ENCODE peak calls at places on chromosomes 16 and 17, in nine cellular contexts. C is breast epithelium, I is body of pancreas, J is Peyer's patch, U is heart left ventricle, G is uterus, Q is tibial nerve, F is IMR-90, P is adrenal gland. N is an unnamed sample. For H3K27me3, the result is how much of the 10 kb centered on the place peaks cover.

GRCh38 chr17:27430882-27431491 is 25.3 kb upstream of the KSR1 start:
- DNase-seq in C (no peak), I (peak), J (no peak), U (no peak), G (no peak), Q (no peak), F (peak), P (peak), N (no peak)

GRCh38 chr17:39461113-39461910 is at the start of gene CDK12:
- DNase-seq in C (peak), I (peak), J (peak), U (peak), G (peak), Q (peak), F (peak), P (peak), N (peak)

GRCh38 chr16:47732806-47733150 is 271.6 kb downstream of the PHKB start:
- DNase-seq in C (no peak), I (no peak), J (no peak), U (no peak), G (no peak), Q (no peak), F (peak), P (no peak), N (no peak)

GRCh38 chr16:67451704-67452435 is 20.9 kb downstream of the HSD11B2 start:
- DNase-seq in C (no peak), I (peak), J (no peak), U (no peak), G (no peak), Q (no peak), F (no peak), P (no peak), N (no peak)

GRCh38 chr17:7651959-7652658 is 1.4 kb downstream of the ATP1B2 start:
- DNase-seq in C (no peak), I (no peak), J (no peak), U (no peak), G (no peak), Q (no peak), F (no peak), P (no peak), N (no peak)

GRCh38 chr16:15874745-15875314 is 13.6 kb downstream of the CEP20 start:
- DNase-seq in C (peak), I (peak), J (no peak), U (no peak), G (peak), Q (peak), F (peak), P (peak), N (no peak)

GRCh38 chr17:49114703-49115102 is 17.9 kb upstream of the B4GALNT2 start:
- DNase-seq in C (no peak), I (no peak), J (no peak), U (no peak), G (no peak), Q (no peak), F (no peak), P (no peak), N (no peak)

GRCh38 chr17:3893720-3894116 is 865 bp upstream of the CAMKK1 start:
- DNase-seq in C (no peak), I (no peak), J (no peak), U (no peak), G (no peak), Q (no peak), F (no peak), P (no peak), N (no peak)

GRCh38 chr16:75273054-75273925 is 21.9 kb upstream of the BCAR1 start:
- DNase-seq in C (no peak), I (no peak), J (no peak), U (no peak), G (no peak), Q (no peak), F (peak), P (no peak), N (no peak)

GRCh38 chr16:30721606-30722005 is 22.6 kb downstream of the SRCAP start:
- DNase-seq in C (no peak), I (no peak), J (no peak), U (no peak), G (no peak), Q (no peak), F (peak), P (no peak), N (no peak)

GRCh38 chr16:57507414-57508083 is 21.3 kb upstream of the DOK4 start:
- DNase-seq in C (no peak), I (no peak), J (no peak), U (peak), G (no peak), Q (no peak), F (no peak), P (no peak), N (no peak)

GRCh38 chr17:11601661-11602060 is 3.4 kb downstream of the DNAH9 start:
- DNase-seq in C (no peak), I (no peak), J (no peak), U (no peak), G (no peak), Q (no peak), F (no peak), P (no peak), N (no peak)

GRCh38 chr17:47797797-47798196 is 23.8 kb downstream of the OSBPL7 start:
- DNase-seq in C (no peak), I (no peak), J (no peak), U (no peak), G (no peak), Q (no peak), F (no peak), P (no peak), N (no peak)

GRCh38 chr17:82875418-82875856 is 35.6 kb upstream of the ZNF750 start:
- DNase-seq in C (peak), I (no peak), J (no peak), U (no peak), G (no peak), Q (no peak), F (no peak), P (no peak), N (peak)

GRCh38 chr17:56009795-56010715 is 143.2 kb upstream of the ANKFN1 start:
- DNase-seq in C (no peak), I (no peak), J (no peak), U (no peak), G (no peak), Q (no peak), F (peak), P (no peak), N (no peak)

GRCh38 chr17:34826332-34826731 is 134.9 kb downstream of the CCT6B start:
- DNase-seq in C (no peak), I (no peak), J (no peak), U (no peak), G (no peak), Q (no peak), F (no peak), P (no peak), N (no peak)

GRCh38 chr16:17313085-17313611 is 157.6 kb downstream of the XYLT1 start:
- DNase-seq in C (peak), I (peak), J (no peak), U (peak), G (peak), Q (peak), F (peak), P (peak), N (no peak)

GRCh38 chr17:74776990-74777389 is 845 bp upstream of the NAT9 start:
- DNase-seq in C (no peak), I (no peak), J (no peak), U (no peak), G (no peak), Q (no peak), F (no peak), P (no peak), N (no peak)

GRCh38 chr17:27323538-27324212 is 29.8 kb downstream of the WSB1 start:
- DNase-seq in C (peak), I (peak), J (no peak), U (peak), G (peak), Q (peak), F (peak), P (peak), N (peak)

GRCh38 chr16:53457670-53458069 is 23.4 kb downstream of the RBL2 start:
- DNase-seq in C (no peak), I (no peak), J (peak), U (no peak), G (no peak), Q (no peak), F (no peak), P (no peak), N (no peak)

GRCh38 chr16:48498761-48499600 is 111.0 kb downstream of the N4BP1 start:
- DNase-seq in C (peak), I (peak), J (no peak), U (no peak), G (peak), Q (peak), F (peak), P (peak), N (no peak)

GRCh38 chr16:24540575-24541240 is 1.3 kb downstream of the RBBP6 start:
- DNase-seq in C (no peak), I (no peak), J (no peak), U (no peak), G (no peak), Q (no peak), F (peak), P (no peak), N (no peak)

GRCh38 chr17:37770631-37771518 is 26.0 kb upstream of the HNF1B start:
- DNase-seq in C (no peak), I (peak), J (no peak), U (no peak), G (no peak), Q (no peak), F (peak), P (peak), N (no peak)

GRCh38 chr16:71408536-71408935 is 33.3 kb downstream of the TLE7 start:
- DNase-seq in C (no peak), I (no peak), J (no peak), U (no peak), G (no peak), Q (no peak), F (no peak), P (no peak), N (no peak)

GRCh38 chr17:40490289-40490853 is 11.1 kb downstream of the TNS4 start:
- DNase-seq in C (peak), I (peak), J (no peak), U (peak), G (peak), Q (peak), F (peak), P (no peak), N (peak)

GRCh38 chr17:7587831-7588230 is 2.1 kb downstream of the SOX15 start:
- DNase-seq in C (no peak), I (no peak), J (no peak), U (no peak), G (peak), Q (no peak), F (no peak), P (no peak), N (no peak)

GRCh38 chr16:89417352-89417751 is 73.0 kb downstream of the ANKRD11 start:
- DNase-seq in C (no peak), I (peak), J (no peak), U (peak), G (no peak), Q (no peak), F (no peak), P (peak), N (no peak)

GRCh38 chr16:30948956-30949654 is at the start of gene ORAI3:
- DNase-seq in C (peak), I (peak), J (peak), U (peak), G (peak), Q (peak), F (peak), P (peak), N (no peak)

GRCh38 chr16:68792465-68793324 is 50.6 kb upstream of the TANGO6 start:
- DNase-seq in C (no peak), I (peak), J (no peak), U (no peak), G (no peak), Q (no peak), F (peak), P (no peak), N (no peak)

GRCh38 chr17:1107777-1108559 is 71.8 kb downstream of the ABR start:
- DNase-seq in C (no peak), I (peak), J (no peak), U (no peak), G (no peak), Q (no peak), F (no peak), P (no peak), N (no peak)

GRCh38 chr17:69828087-69828486 is 246.9 kb upstream of the KCNJ16 start:
- DNase-seq in C (no peak), I (peak), J (no peak), U (no peak), G (no peak), Q (no peak), F (peak), P (peak), N (no peak)

GRCh38 chr17:14926526-14927122 is 338.5 kb downstream of the PMP22 start:
- DNase-seq in C (no peak), I (peak), J (peak), U (no peak), G (peak), Q (no peak), F (peak), P (peak), N (no peak)

GRCh38 chr16:53159781-53160436 is 105.1 kb downstream of the CHD9 start:
- DNase-seq in C (no peak), I (no peak), J (no peak), U (no peak), G (no peak), Q (no peak), F (peak), P (no peak), N (no peak)

GRCh38 chr16:12366313-12366712 is 389.8 kb downstream of the SNX29 start:
- DNase-seq in C (no peak), I (no peak), J (no peak), U (no peak), G (no peak), Q (no peak), F (no peak), P (no peak), N (no peak)

GRCh38 chr17:4806770-4807533 is at the start of gene PLD2:
- DNase-seq in C (peak), I (peak), J (peak), U (peak), G (peak), Q (peak), F (peak), P (peak), N (peak)

GRCh38 chr17:70405492-70406220 is 236.3 kb downstream of the KCNJ2 start:
- DNase-seq in C (no peak), I (no peak), J (no peak), U (no peak), G (no peak), Q (no peak), F (peak), P (peak), N (no peak)

GRCh38 chr16:89847056-89847929 is 19.0 kb downstream of the SPIRE2 start:
- DNase-seq in C (no peak), I (no peak), J (no peak), U (no peak), G (no peak), Q (no peak), F (no peak), P (no peak), N (no peak)

GRCh38 chr17:71995570-71995969 is 125.2 kb upstream of the SOX9 start:
- DNase-seq in C (no peak), I (no peak), J (no peak), U (no peak), G (no peak), Q (no peak), F (peak), P (no peak), N (no peak)

GRCh38 chr16:22898874-22899348 is 84.9 kb downstream of the HS3ST2 start:
- DNase-seq in C (peak), I (peak), J (peak), U (peak), G (peak), Q (peak), F (peak), P (peak), N (peak)

DNA sequence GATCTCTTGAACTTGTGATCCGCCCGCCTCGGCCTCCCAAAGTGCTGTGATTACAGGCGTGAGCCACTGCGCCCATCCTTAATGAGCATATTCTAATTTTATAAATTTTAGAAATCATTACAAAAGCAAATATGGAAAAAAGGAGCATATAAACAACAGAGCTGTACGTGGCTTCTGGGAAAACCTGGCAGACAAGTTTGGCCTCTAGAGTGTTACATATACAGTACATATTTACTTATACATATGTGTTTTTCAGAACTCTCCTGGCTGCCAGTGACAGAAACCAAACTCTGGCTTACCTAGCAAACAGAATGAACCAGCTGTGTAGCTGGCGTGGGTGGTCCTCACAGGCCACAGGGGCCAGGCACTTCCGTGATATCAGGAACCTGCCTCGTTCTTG is 10.1 kb downstream of the DRC3 start:
- DNase-seq in C (no peak), I (no peak), J (no peak), U (no peak), G (no peak), Q (no peak), F (no peak), P (no peak), N (no peak)
- H3K27me3 ChIP-seq in C (under half), I (under half), J (under half), U (under half), G (under half), Q (under half), F (under half), P (under half), N (under half)

GRCh38 chr17:75875182-75875939 is 3.0 kb downstream of the TRIM47 start:
- DNase-seq in C (no peak), I (peak), J (no peak), U (peak), G (no peak), Q (no peak), F (no peak), P (no peak), N (no peak)
- TF ChIP-seq POLR2A in C (no peak), I (no peak), J (no peak), U (no peak), G (no peak), Q (no peak), F (no peak), P (no peak), N (no peak)

GRCh38 chr17:12730931-12731521 is 58.3 kb upstream of the ARHGAP44 start:
- DNase-seq in C (peak), I (peak), J (no peak), U (peak), G (peak), Q (peak), F (peak), P (peak), N (peak)

GRCh38 chr17:12730421-12730820 is 58.9 kb upstream of the ARHGAP44 start:
- DNase-seq in C (no peak), I (no peak), J (no peak), U (no peak), G (no peak), Q (no peak), F (no peak), P (no peak), N (no peak)

GRCh38 chr17:12727881-12728280 is 61.4 kb upstream of the ARHGAP44 start:
- DNase-seq in C (no peak), I (no peak), J (no peak), U (no peak), G (no peak), Q (no peak), F (peak), P (no peak), N (no peak)

GRCh38 chr17:12727076-12727750 is 61.5 kb downstream of the MYOCD start:
- DNase-seq in C (no peak), I (no peak), J (no peak), U (no peak), G (no peak), Q (no peak), F (peak), P (no peak), N (no peak)

DNA sequence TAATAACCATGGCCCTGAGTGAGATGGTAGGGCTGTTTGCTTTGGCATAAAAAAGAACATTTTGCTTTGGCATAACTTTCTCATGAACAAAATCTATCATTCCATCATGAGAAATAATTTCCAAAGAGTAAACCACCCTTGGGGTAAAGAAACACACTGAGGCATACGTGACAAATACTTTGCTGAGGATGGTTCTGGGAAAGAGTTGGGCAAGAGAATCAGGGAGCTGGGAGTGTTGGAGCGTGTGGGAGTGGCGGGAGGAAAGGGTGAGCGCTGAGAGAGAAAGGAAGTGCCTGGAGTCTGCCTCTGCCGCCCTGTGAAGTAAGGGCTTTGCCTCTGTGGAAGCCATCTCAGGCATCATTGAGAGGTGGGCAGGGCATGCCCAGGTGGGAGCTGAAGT is 60.2 kb upstream of the ARHGAP44 start:
- DNase-seq in C (no peak), I (no peak), J (no peak), U (no peak), G (no peak), Q (no peak), F (no peak), P (no peak), N (no peak)
- H3K4me3 ChIP-seq in C (no peak), I (no peak), J (no peak), U (no peak), G (no peak), Q (no peak), F (no peak), P (no peak), N (no peak)

DNA sequence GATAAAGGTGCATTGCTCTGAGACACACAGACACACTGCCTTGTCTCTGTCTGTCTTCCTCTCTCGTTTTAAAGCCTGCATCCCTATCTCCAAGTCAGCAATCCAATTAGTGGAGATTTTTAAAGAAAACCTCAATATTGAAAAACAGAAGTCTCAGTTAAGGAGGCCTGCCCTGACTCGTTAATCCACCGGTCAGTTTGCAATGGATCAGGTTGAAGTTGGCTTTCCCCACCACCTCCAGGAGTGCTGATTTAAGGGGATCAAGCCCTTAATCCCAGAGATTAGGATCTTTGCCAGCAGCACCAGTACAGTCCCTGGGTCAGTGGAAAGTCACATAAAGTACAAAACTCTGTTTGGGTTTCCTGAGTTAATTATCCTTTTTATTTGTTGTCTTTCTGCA is 271.1 kb upstream of the ASIC2 start:
- DNase-seq in C (no peak), I (no peak), J (no peak), U (no peak), G (no peak), Q (no peak), F (no peak), P (no peak), N (no peak)
- H3K27me3 ChIP-seq in C (under half), I (under half), J (under half), U (under half), G (under half), Q (under half), F (under half), P (under half), N (under half)

GRCh38 chr17:10060526-10060925 is 137.9 kb downstream of the GAS7 start:
- DNase-seq in C (no peak), I (no peak), J (no peak), U (no peak), G (no peak), Q (no peak), F (no peak), P (no peak), N (no peak)
- TF ChIP-seq POLR2A in C (no peak), I (no peak), J (no peak), U (no peak), G (no peak), Q (no peak), F (no peak), P (no peak), N (no peak)